ENCODE peak calls at places on chromosomes 16 and 17, in ten cellular contexts. M is hepatocyte, G is hippocampal formation, O is smooth muscle cell of the brain vasculature, S is NCI-H1436 treated with DMSO at 0.1 percent for 48 hours, W is AG20443, B is upper lobe of right lung, Y is A549, A is globus pallidus, P is cardiac fibroblast. Q is an unnamed sample.

GRCh38 chr17:32440722-32441121 is 3.6 kb upstream of the PSMD11 start:
- DNase-seq in A (no peak), Y (no peak), P (no peak), B (no peak), G (no peak), M (no peak), W (no peak), S (no peak), O (no peak), Q (no peak)

GRCh38 chr17:62641101-62641500 is 13.6 kb downstream of the MRC2 start:
- DNase-seq in A (no peak), O (no peak), B (peak), S (no peak), W (no peak), G (no peak), Y (no peak), M (no peak), P (no peak), Q (no peak)

GRCh38 chr16:61923629-61924028 is 112.6 kb downstream of the CDH8 start:
- DNase-seq in W (no peak), S (no peak), A (no peak), Y (no peak), B (no peak), M (no peak), P (no peak), O (no peak), G (no peak), Q (no peak)

GRCh38 chr16:80459331-80459777 is 81.4 kb upstream of the DYNLRB2 start:
- DNase-seq in B (no peak), Y (no peak), O (no peak), W (peak), S (no peak), A (no peak), P (no peak), G (no peak), M (peak), Q (no peak)

GRCh38 chr17:2853111-2853721 is 57.0 kb downstream of the RAP1GAP2 start:
- DNase-seq in B (peak), M (peak), O (no peak), G (no peak), P (peak), S (no peak), A (no peak), Y (peak), W (peak), Q (no peak)

GRCh38 chr17:62110923-62111484 is 45.9 kb upstream of the MED13 start:
- DNase-seq in B (no peak), W (peak), O (no peak), M (peak), P (peak), Y (no peak), G (no peak), S (no peak), A (no peak), Q (no peak)

GRCh38 chr16:13561276-13561675 is 358.7 kb upstream of the ERCC4 start:
- DNase-seq in G (no peak), S (no peak), P (no peak), Y (no peak), B (no peak), M (no peak), W (no peak), O (no peak), A (no peak), Q (no peak)

GRCh38 chr17:43468746-43469544 is 14.8 kb upstream of the DHX8 start:
- DNase-seq in A (no peak), G (no peak), S (no peak), W (peak), M (peak), P (peak), Y (no peak), B (no peak), O (no peak), Q (no peak)

GRCh38 chr16:85767569-85767968 is 16.7 kb upstream of the C16orf74 start:
- DNase-seq in M (peak), S (no peak), P (peak), A (no peak), B (no peak), G (no peak), W (peak), O (no peak), Y (peak), Q (no peak)

GRCh38 chr16:3494574-3494973 is 715 bp downstream of the C16orf90 start:
- DNase-seq in O (no peak), M (no peak), S (no peak), A (no peak), P (no peak), W (no peak), Y (no peak), G (no peak), B (peak), Q (no peak)

GRCh38 chr16:57038151-57038550 is 48.8 kb downstream of the NLRC5 start:
- DNase-seq in B (no peak), P (peak), M (no peak), W (no peak), O (no peak), S (no peak), Y (no peak), G (no peak), A (no peak), Q (no peak)

GRCh38 chr17:36529121-36529520 is 5.5 kb downstream of the MYO19 start:
- DNase-seq in G (no peak), M (no peak), A (no peak), W (peak), P (peak), S (no peak), B (no peak), Y (no peak), O (no peak), Q (no peak)

GRCh38 chr17:2704031-2704889 is 7.3 kb downstream of the CLUH start:
- DNase-seq in Y (no peak), W (no peak), M (no peak), O (no peak), B (peak), A (no peak), S (no peak), G (no peak), P (no peak), Q (no peak)

GRCh38 chr16:80803341-80804060 is 897 bp downstream of the CDYL2 start:
- DNase-seq in G (no peak), A (no peak), S (no peak), B (peak), O (no peak), W (peak), M (peak), Y (no peak), P (peak), Q (no peak)

GRCh38 chr17:66724581-66725341 is 110.2 kb upstream of the CACNG5 start:
- DNase-seq in P (peak), A (no peak), O (peak), W (peak), B (no peak), S (no peak), Y (no peak), M (peak), G (no peak), Q (no peak)

GRCh38 chr17:50561796-50562195 is 1.3 kb downstream of the CACNA1G start:
- DNase-seq in W (no peak), S (no peak), O (no peak), M (peak), G (no peak), A (no peak), B (no peak), P (no peak), Y (no peak), Q (no peak)

GRCh38 chr16:72426416-72426815 is 254.5 kb upstream of the PMFBP1 start:
- DNase-seq in B (no peak), Y (no peak), O (no peak), M (no peak), S (no peak), W (no peak), P (no peak), G (peak), A (peak), Q (peak)

GRCh38 chr16:10835281-10835931 is 16.8 kb upstream of the TVP23A start:
- DNase-seq in O (no peak), P (no peak), G (no peak), W (no peak), B (peak), S (no peak), Y (no peak), M (no peak), A (no peak), Q (no peak)

GRCh38 chr17:65592131-65592965 is 30.9 kb upstream of the AXIN2 start:
- DNase-seq in W (no peak), S (no peak), M (no peak), Y (no peak), P (no peak), G (no peak), A (no peak), O (no peak), B (no peak), Q (no peak)

GRCh38 chr17:81921996-81922565 is 4.1 kb upstream of the SIRT7 start:
- DNase-seq in Y (no peak), S (no peak), M (no peak), A (no peak), P (no peak), B (no peak), O (no peak), G (no peak), W (no peak), Q (no peak)

GRCh38 chr17:7445011-7445927 is at the start of gene CHRNB1:
- DNase-seq in O (no peak), B (peak), A (peak), M (peak), S (no peak), G (peak), P (peak), W (peak), Y (peak), Q (peak)

GRCh38 chr16:66944054-66944441 is 8.7 kb downstream of the CES2 start:
- DNase-seq in A (no peak), O (no peak), P (no peak), G (no peak), B (no peak), M (no peak), Y (no peak), W (no peak), S (no peak), Q (no peak)

GRCh38 chr17:37388266-37388665 is 12.5 kb downstream of the C17orf78 start:
- DNase-seq in W (peak), M (no peak), P (peak), A (no peak), Y (no peak), G (no peak), B (no peak), S (no peak), O (no peak), Q (no peak)

GRCh38 chr17:80220709-80221215 is 535 bp downstream of the SLC26A11 start:
- DNase-seq in S (no peak), W (peak), P (peak), A (peak), B (no peak), G (no peak), M (peak), O (no peak), Y (peak), Q (no peak)

GRCh38 chr17:40203131-40203530 is 16.0 kb upstream of the WIPF2 start:
- DNase-seq in B (no peak), M (no peak), W (no peak), P (peak), A (no peak), G (no peak), Y (no peak), O (no peak), S (no peak), Q (no peak)

GRCh38 chr17:1645207-1646171 is at the start of gene SCARF1:
- DNase-seq in O (no peak), M (no peak), Y (no peak), A (no peak), S (no peak), P (no peak), B (peak), G (no peak), W (no peak), Q (no peak)

Q was measured in substantia nigra.